ENCODE peak calls at places on chromosomes 2 and 18, in six cellular contexts. One of them, this sample, is unnamed. For H3K4me1, the result is how much of the 10 kb centered on the place peaks cover.

GRCh38 chr18:3269241-3269640 is 7.3 kb downstream of the MYL12B start:
- DNase-seq in uterus: no peak
- DNase-seq in ovary: no peak
- DNase-seq in heart right ventricle: no peak
- DNase-seq in cardiac muscle cell: no peak
- DNase-seq in fibroblast of lung: no peak
- DNase-seq in this sample: no peak

GRCh38 chr2:118221952-118222594 is 133.8 kb downstream of the INSIG2 start:
- DNase-seq in uterus: no peak
- DNase-seq in ovary: peak
- DNase-seq in heart right ventricle: peak
- DNase-seq in cardiac muscle cell: peak
- DNase-seq in fibroblast of lung: peak
- DNase-seq in this sample: no peak

GRCh38 chr2:230890696-230891095 is 26.0 kb downstream of the ITM2C start:
- DNase-seq in uterus: no peak
- DNase-seq in ovary: no peak
- DNase-seq in heart right ventricle: no peak
- DNase-seq in cardiac muscle cell: no peak
- DNase-seq in fibroblast of lung: no peak
- DNase-seq in this sample: no peak

GRCh38 chr2:51812138-51812866 is 780.4 kb upstream of the NRXN1 start:
- DNase-seq in uterus: no peak
- DNase-seq in ovary: no peak
- DNase-seq in heart right ventricle: no peak
- DNase-seq in cardiac muscle cell: no peak
- DNase-seq in fibroblast of lung: peak
- DNase-seq in this sample: no peak

GRCh38 chr2:241673797-241674725 is 12.6 kb downstream of the DTYMK start:
- DNase-seq in uterus: no peak
- DNase-seq in ovary: no peak
- DNase-seq in heart right ventricle: peak
- DNase-seq in cardiac muscle cell: no peak
- DNase-seq in fibroblast of lung: no peak
- DNase-seq in this sample: no peak

GRCh38 chr2:3747032-3747654 is 43.8 kb downstream of the DCDC2C start:
- DNase-seq in uterus: no peak
- DNase-seq in ovary: no peak
- DNase-seq in heart right ventricle: no peak
- DNase-seq in cardiac muscle cell: no peak
- DNase-seq in fibroblast of lung: no peak
- DNase-seq in this sample: no peak

GRCh38 chr2:96882906-96883305 is 13.0 kb upstream of the SEMA4C start:
- DNase-seq in uterus: no peak
- DNase-seq in ovary: no peak
- DNase-seq in heart right ventricle: no peak
- DNase-seq in cardiac muscle cell: no peak
- DNase-seq in fibroblast of lung: no peak
- DNase-seq in this sample: no peak

GRCh38 chr2:128500136-128500800 is 181.6 kb upstream of the HS6ST1 start:
- DNase-seq in uterus: no peak
- DNase-seq in ovary: no peak
- DNase-seq in heart right ventricle: no peak
- DNase-seq in cardiac muscle cell: no peak
- DNase-seq in fibroblast of lung: no peak
- DNase-seq in this sample: no peak

GRCh38 chr18:10726198-10727068 is 200.6 kb downstream of the NAPG start:
- DNase-seq in uterus: no peak
- DNase-seq in ovary: no peak
- DNase-seq in heart right ventricle: no peak
- DNase-seq in cardiac muscle cell: no peak
- DNase-seq in fibroblast of lung: no peak
- DNase-seq in this sample: no peak

GRCh38 chr2:58571181-58571852 is 330.2 kb upstream of the FANCL start:
- DNase-seq in uterus: no peak
- DNase-seq in ovary: no peak
- DNase-seq in heart right ventricle: peak
- DNase-seq in cardiac muscle cell: peak
- DNase-seq in fibroblast of lung: peak
- DNase-seq in this sample: no peak

GRCh38 chr2:62933398-62933917 is 117.2 kb upstream of the OTX1 start:
- DNase-seq in uterus: no peak
- DNase-seq in ovary: no peak
- DNase-seq in heart right ventricle: no peak
- DNase-seq in cardiac muscle cell: no peak
- DNase-seq in fibroblast of lung: no peak
- DNase-seq in this sample: no peak

GRCh38 chr2:62923242-62923641 is 127.4 kb upstream of the OTX1 start:
- DNase-seq in uterus: no peak
- DNase-seq in ovary: no peak
- DNase-seq in heart right ventricle: no peak
- DNase-seq in cardiac muscle cell: no peak
- DNase-seq in fibroblast of lung: no peak
- DNase-seq in this sample: no peak

GRCh38 chr2:62931536-62931935 is 119.1 kb upstream of the OTX1 start:
- DNase-seq in uterus: no peak
- DNase-seq in ovary: no peak
- DNase-seq in heart right ventricle: no peak
- DNase-seq in cardiac muscle cell: no peak
- DNase-seq in fibroblast of lung: no peak
- DNase-seq in this sample: no peak

GRCh38 chr2:62923881-62924280 is 126.7 kb upstream of the OTX1 start:
- DNase-seq in uterus: no peak
- DNase-seq in ovary: no peak
- DNase-seq in heart right ventricle: no peak
- DNase-seq in cardiac muscle cell: no peak
- DNase-seq in fibroblast of lung: no peak
- DNase-seq in this sample: no peak

GRCh38 chr2:62928015-62928414 is 122.6 kb upstream of the OTX1 start:
- DNase-seq in uterus: no peak
- DNase-seq in ovary: no peak
- DNase-seq in heart right ventricle: no peak
- DNase-seq in cardiac muscle cell: no peak
- DNase-seq in fibroblast of lung: no peak
- DNase-seq in this sample: no peak
- H3K4me1 ChIP-seq in uterus: under half
- H3K4me1 ChIP-seq in ovary: under half
- H3K4me1 ChIP-seq in heart right ventricle: under half
- H3K4me1 ChIP-seq in cardiac muscle cell: under half
- H3K4me1 ChIP-seq in fibroblast of lung: under half
- H3K4me1 ChIP-seq in this sample: under half

GRCh38 chr2:152493945-152494528 is 159.1 kb downstream of the FMNL2 start:
- DNase-seq in uterus: no peak
- DNase-seq in ovary: no peak
- DNase-seq in heart right ventricle: no peak
- DNase-seq in cardiac muscle cell: no peak
- DNase-seq in fibroblast of lung: no peak
- DNase-seq in this sample: no peak
- H3K4me1 ChIP-seq in uterus: under half
- H3K4me1 ChIP-seq in ovary: under half
- H3K4me1 ChIP-seq in heart right ventricle: under half
- H3K4me1 ChIP-seq in cardiac muscle cell: under half
- H3K4me1 ChIP-seq in fibroblast of lung: under half
- H3K4me1 ChIP-seq in this sample: under half

DNA sequence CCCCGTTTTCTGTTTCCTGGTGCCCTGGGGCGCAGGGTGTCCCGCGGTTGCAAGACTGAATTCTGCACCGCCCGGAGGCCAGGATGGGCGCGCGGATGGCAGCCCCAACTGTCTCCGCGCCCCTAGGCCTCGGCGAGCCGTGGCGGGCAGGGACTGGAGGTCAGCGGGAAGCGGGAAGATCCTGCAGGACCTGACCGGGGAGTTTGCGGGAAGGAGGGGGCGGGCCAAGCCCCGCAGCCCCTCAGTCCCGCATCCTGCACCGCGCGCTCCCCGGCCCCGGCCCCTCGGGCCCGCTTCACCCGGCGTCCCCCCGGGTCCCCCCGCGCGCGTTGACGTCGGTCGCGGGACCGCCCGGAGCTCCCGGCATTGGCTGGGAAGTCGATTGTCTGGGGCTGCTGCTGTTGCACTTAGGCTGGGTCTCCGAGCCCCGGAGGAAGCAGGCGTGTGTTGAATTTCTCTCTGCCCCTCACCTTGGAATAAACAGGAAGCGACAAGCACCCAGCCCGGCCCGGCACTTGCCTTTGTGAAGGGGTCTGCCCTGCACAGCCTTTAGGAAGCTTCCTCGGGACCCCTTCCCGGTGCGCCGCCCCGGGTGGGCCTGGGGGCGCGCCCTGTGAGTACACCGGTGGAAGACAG is at the start of gene LDLRAD4:
- DNase-seq in uterus: peak
- DNase-seq in ovary: peak
- DNase-seq in heart right ventricle: peak
- DNase-seq in cardiac muscle cell: peak
- DNase-seq in fibroblast of lung: no peak
- DNase-seq in this sample: peak
- H3K4me1 ChIP-seq in uterus: under half
- H3K4me1 ChIP-seq in ovary: under half
- H3K4me1 ChIP-seq in heart right ventricle: half or more
- H3K4me1 ChIP-seq in cardiac muscle cell: under half
- H3K4me1 ChIP-seq in fibroblast of lung: under half
- H3K4me1 ChIP-seq in this sample: half or more

DNA sequence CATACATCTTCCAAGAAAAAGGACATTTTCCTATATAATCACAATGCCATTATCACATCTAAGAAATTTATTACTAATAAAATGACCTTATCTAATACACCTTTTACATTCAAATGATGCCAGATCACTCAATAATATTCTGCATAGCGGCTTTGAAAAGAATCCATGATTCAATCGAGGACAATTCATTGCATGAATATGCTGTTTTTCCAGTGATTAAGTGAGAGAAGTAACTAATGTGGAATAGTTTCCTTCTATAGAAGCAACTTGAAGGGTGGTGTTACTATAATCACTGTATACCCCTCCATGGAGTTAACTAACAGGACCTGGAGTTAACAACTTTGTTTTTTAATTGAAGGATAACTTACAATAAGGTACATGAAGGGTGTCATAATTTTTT is 9.1 kb downstream of the PLEK start:
- DNase-seq in uterus: no peak
- DNase-seq in ovary: no peak
- DNase-seq in heart right ventricle: no peak
- DNase-seq in cardiac muscle cell: no peak
- DNase-seq in fibroblast of lung: no peak
- DNase-seq in this sample: no peak
- H3K4me1 ChIP-seq in uterus: under half
- H3K4me1 ChIP-seq in ovary: under half
- H3K4me1 ChIP-seq in heart right ventricle: under half
- H3K4me1 ChIP-seq in cardiac muscle cell: under half
- H3K4me1 ChIP-seq in fibroblast of lung: under half
- H3K4me1 ChIP-seq in this sample: under half

GRCh38 chr2:207143131-207143473 is 22.6 kb downstream of the KLF7 start:
- DNase-seq in uterus: no peak
- DNase-seq in ovary: no peak
- DNase-seq in heart right ventricle: no peak
- DNase-seq in cardiac muscle cell: no peak
- DNase-seq in fibroblast of lung: no peak
- DNase-seq in this sample: no peak

GRCh38 chr2:207142461-207142860 is 23.3 kb downstream of the KLF7 start:
- DNase-seq in uterus: no peak
- DNase-seq in ovary: no peak
- DNase-seq in heart right ventricle: peak
- DNase-seq in cardiac muscle cell: peak
- DNase-seq in fibroblast of lung: no peak
- DNase-seq in this sample: no peak

GRCh38 chr2:207141381-207141780 is 24.4 kb downstream of the KLF7 start:
- DNase-seq in uterus: no peak
- DNase-seq in ovary: no peak
- DNase-seq in heart right ventricle: no peak
- DNase-seq in cardiac muscle cell: no peak
- DNase-seq in fibroblast of lung: no peak
- DNase-seq in this sample: no peak

GRCh38 chr2:207144191-207144795 is 21.5 kb downstream of the KLF7 start:
- DNase-seq in uterus: no peak
- DNase-seq in ovary: no peak
- DNase-seq in heart right ventricle: no peak
- DNase-seq in cardiac muscle cell: no peak
- DNase-seq in fibroblast of lung: no peak
- DNase-seq in this sample: no peak

DNA sequence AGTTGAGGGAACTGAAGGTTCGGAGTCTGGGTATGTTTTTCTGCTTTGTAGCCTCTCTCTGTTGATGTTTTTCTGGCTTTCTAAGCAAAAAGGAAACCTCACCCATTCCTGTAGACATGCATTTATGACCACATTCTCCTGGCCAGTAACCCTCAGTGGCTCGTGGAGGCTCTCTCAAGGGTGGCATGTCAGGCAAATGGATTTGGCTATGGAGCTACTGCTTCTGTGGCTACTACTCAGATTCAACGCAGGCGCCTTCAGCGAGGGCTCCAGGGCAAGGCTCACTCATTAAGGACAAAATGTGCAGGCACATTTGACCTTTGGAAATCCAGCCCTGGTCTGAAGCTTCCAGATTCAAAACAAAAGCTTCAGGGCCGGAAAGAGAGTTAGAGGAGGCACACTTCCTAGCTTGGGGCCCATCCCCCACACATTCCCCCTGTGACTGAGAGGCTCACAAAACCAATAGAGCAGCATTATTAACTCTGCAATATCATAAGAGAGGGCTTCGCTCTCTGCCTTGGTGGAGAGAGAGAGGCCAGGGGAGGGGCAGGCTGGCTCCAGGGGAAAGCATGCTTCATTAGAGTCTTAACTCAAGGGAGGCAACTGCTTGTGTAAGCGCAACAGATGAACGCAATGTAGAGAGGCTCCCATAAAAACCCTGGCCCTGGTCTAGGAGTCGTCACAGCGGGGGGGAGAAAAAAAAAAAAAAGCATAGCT is 22.1 kb downstream of the KLF7 start:
- DNase-seq in uterus: peak
- DNase-seq in ovary: peak
- DNase-seq in heart right ventricle: peak
- DNase-seq in cardiac muscle cell: peak
- DNase-seq in fibroblast of lung: peak
- DNase-seq in this sample: peak
- H3K4me1 ChIP-seq in uterus: under half
- H3K4me1 ChIP-seq in ovary: under half
- H3K4me1 ChIP-seq in heart right ventricle: half or more
- H3K4me1 ChIP-seq in cardiac muscle cell: under half
- H3K4me1 ChIP-seq in fibroblast of lung: under half
- H3K4me1 ChIP-seq in this sample: half or more

This sample was measured in vagina.